ENCODE peak calls at places on chromosomes 12 and 14, in eight cellular contexts. Y, U, S, Q, L, D, H and I are unnamed samples.

GRCh38 chr12:63779498-63780481 is at the start of gene RXYLT1:
- DNase-seq in Y (peak), U (peak), S (peak), Q (peak), L (peak), D (peak), H (peak), I (peak)

GRCh38 chr12:64088431-64089349 is 133.4 kb downstream of the KICS2 start:
- DNase-seq in Y (no peak), U (peak), S (peak), Q (no peak), L (peak), D (peak), H (no peak), I (no peak)

GRCh38 chr12:42979746-42980145 is 390.2 kb upstream of the PRICKLE1 start:
- DNase-seq in Y (no peak), U (no peak), S (no peak), Q (no peak), L (no peak), D (no peak), H (no peak), I (no peak)

GRCh38 chr12:87305481-87305880 is 723.7 kb downstream of the C12orf50 start:
- DNase-seq in Y (no peak), U (no peak), S (no peak), Q (no peak), L (no peak), D (no peak), H (no peak), I (no peak)

GRCh38 chr12:94730846-94731245 is 80.5 kb upstream of the TMCC3 start:
- DNase-seq in Y (no peak), U (no peak), S (no peak), Q (no peak), L (no peak), D (peak), H (no peak), I (no peak)

GRCh38 chr12:26113194-26113654 is 11.6 kb downstream of the BHLHE41 start:
- DNase-seq in Y (no peak), U (no peak), S (no peak), Q (no peak), L (no peak), D (no peak), H (no peak), I (no peak)

GRCh38 chr14:36773136-36773540 is 111.5 kb downstream of the PAX9 start:
- DNase-seq in Y (no peak), U (no peak), S (peak), Q (no peak), L (peak), D (peak), H (no peak), I (no peak)

GRCh38 chr12:58540480-58541299 is 379.6 kb downstream of the LRIG3 start:
- DNase-seq in Y (peak), U (peak), S (peak), Q (peak), L (peak), D (peak), H (no peak), I (no peak)

GRCh38 chr14:103908580-103908979 is 19.7 kb upstream of the TDRD9 start:
- DNase-seq in Y (no peak), U (no peak), S (no peak), Q (no peak), L (no peak), D (no peak), H (no peak), I (peak)